ENCODE peak calls at places on chromosomes 6 and 20, in four cellular contexts. One of them, this sample, is unnamed.

GRCh38 chr6:104940881-104941693 is 15.8 kb upstream of the LIN28B start:
- DNase-seq in upper lobe of left lung: peak
- DNase-seq in NB4: no peak
- DNase-seq in adrenal gland: peak
- DNase-seq in this sample: no peak

GRCh38 chr6:128806274-128806673 is 76.7 kb upstream of the LAMA2 start:
- DNase-seq in upper lobe of left lung: no peak
- DNase-seq in NB4: peak
- DNase-seq in adrenal gland: no peak
- DNase-seq in this sample: no peak

GRCh38 chr6:2204272-2204671 is 41.1 kb downstream of the GMDS start:
- DNase-seq in upper lobe of left lung: no peak
- DNase-seq in NB4: no peak
- DNase-seq in adrenal gland: no peak
- DNase-seq in this sample: no peak

GRCh38 chr6:2688416-2689064 is 62.2 kb downstream of the MYLK4 start:
- DNase-seq in upper lobe of left lung: no peak
- DNase-seq in NB4: peak
- DNase-seq in adrenal gland: peak
- DNase-seq in this sample: no peak

GRCh38 chr6:110068592-110068967 is 90.5 kb downstream of the GPR6 start:
- DNase-seq in upper lobe of left lung: no peak
- DNase-seq in NB4: no peak
- DNase-seq in adrenal gland: no peak
- DNase-seq in this sample: no peak

GRCh38 chr20:14582855-14583254 is 245.4 kb upstream of the FLRT3 start:
- DNase-seq in upper lobe of left lung: no peak
- DNase-seq in NB4: peak
- DNase-seq in adrenal gland: no peak
- DNase-seq in this sample: no peak

GRCh38 chr20:41098703-41099250 is 38.6 kb upstream of the PLCG1 start:
- DNase-seq in upper lobe of left lung: no peak
- DNase-seq in NB4: no peak
- DNase-seq in adrenal gland: no peak
- DNase-seq in this sample: no peak

GRCh38 chr20:63053430-63054102 is 46.8 kb upstream of the BHLHE23 start:
- DNase-seq in upper lobe of left lung: no peak
- DNase-seq in NB4: no peak
- DNase-seq in adrenal gland: peak
- DNase-seq in this sample: no peak

DNA sequence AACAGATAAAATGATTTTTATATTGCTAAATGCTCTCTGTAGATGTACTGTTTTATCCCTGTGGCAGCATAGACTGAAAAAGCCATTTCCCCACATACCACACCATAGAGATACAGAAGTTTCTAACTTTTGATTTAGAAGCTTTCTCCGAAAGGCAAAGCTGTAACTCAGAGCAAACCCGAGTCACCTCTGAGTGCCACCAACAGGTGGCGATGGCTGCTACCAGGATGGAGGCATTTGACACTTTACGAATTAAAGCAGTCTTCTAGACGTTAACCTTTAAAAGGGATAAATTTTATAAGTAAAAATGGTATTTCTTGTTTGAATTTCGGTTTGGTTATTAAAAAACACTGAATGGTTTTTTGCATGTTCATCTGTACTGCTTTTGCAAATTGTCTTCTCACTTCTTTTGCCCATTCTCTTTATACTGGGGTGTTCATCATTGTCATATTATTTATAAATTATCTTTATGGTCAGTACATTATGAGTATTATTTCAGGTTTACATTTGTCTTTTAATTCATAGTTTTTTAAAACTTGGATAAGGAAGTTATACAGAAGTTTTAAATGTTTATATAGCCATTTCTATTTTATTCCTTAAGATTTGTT is 201.0 kb upstream of the CEP162 start:
- DNase-seq in upper lobe of left lung: no peak
- DNase-seq in NB4: peak
- DNase-seq in adrenal gland: peak
- DNase-seq in this sample: no peak
- TF ChIP-seq CTCF in upper lobe of left lung: no peak
- TF ChIP-seq CTCF in NB4: peak
- TF ChIP-seq CTCF in adrenal gland: peak
- TF ChIP-seq CTCF in this sample: peak

DNA sequence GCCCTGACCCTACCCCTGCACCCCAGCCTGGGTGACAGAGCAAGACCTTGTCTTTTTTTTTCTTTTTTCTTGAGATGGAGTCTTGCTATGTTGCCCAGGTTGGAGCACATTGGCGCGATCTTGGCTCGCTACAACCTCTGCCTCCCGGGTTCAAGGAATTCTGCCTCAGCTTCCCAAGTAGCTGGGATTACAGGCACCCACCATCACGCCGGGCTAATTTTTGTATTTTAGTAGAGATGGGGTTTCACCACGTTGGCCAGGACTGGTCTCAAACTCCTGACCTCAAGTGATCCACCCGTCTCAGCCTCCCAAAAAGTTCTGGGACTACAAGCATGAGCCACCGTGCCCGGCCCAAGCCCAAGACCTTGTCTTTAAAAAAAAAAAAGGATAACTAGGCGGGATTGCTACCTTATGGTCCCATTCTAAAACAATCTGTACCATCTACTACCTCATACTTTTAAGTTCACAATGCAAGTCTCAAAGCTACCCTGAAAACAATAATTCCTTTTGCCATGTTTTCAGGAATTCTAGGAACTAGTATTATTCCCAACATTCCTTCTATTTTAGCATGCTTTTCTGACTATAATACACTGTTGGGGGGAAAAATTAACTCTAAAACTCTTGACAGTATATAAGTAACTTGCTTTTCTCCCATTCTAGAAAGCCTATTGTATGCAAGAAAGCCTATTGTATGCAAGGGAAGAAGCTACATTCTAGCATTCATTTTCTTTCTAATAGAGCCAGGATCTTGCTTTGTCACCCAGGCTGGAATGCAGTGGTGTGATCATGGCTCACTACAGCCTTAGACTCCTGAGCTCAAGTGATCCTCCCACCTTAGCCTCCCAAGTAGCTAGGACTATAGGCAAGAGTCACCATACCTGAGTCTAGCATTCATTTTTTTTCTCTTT is 6.6 kb downstream of the TUBB start:
- DNase-seq in upper lobe of left lung: no peak
- DNase-seq in NB4: no peak
- DNase-seq in adrenal gland: no peak
- DNase-seq in this sample: no peak
- TF ChIP-seq POLR2A in upper lobe of left lung: no peak
- TF ChIP-seq POLR2A in NB4: no peak
- TF ChIP-seq POLR2A in adrenal gland: no peak
- TF ChIP-seq POLR2A in this sample: no peak

DNA sequence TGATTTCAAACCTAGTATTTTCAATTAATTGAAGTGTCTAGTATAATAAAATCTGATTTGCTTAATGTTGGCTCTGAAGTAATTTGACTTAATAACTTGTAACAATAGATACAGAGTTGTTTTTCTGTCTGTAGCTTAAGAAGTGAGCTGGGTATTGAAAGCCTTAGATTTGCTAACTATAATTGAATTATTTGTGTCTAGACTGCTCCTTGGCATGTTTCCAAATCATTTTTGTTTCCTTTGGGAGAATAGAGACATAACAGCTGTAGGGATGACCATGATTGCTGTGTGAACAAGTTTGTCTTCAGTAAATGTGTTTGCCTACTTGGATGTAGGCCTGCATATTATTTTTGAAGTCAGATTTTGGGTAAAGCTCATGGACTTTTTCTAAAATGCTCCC is 115.4 kb downstream of the SCAF8 start:
- DNase-seq in upper lobe of left lung: no peak
- DNase-seq in NB4: no peak
- DNase-seq in adrenal gland: no peak
- DNase-seq in this sample: no peak
- TF ChIP-seq CTCF in upper lobe of left lung: no peak
- TF ChIP-seq CTCF in NB4: no peak
- TF ChIP-seq CTCF in adrenal gland: no peak
- TF ChIP-seq CTCF in this sample: no peak

DNA sequence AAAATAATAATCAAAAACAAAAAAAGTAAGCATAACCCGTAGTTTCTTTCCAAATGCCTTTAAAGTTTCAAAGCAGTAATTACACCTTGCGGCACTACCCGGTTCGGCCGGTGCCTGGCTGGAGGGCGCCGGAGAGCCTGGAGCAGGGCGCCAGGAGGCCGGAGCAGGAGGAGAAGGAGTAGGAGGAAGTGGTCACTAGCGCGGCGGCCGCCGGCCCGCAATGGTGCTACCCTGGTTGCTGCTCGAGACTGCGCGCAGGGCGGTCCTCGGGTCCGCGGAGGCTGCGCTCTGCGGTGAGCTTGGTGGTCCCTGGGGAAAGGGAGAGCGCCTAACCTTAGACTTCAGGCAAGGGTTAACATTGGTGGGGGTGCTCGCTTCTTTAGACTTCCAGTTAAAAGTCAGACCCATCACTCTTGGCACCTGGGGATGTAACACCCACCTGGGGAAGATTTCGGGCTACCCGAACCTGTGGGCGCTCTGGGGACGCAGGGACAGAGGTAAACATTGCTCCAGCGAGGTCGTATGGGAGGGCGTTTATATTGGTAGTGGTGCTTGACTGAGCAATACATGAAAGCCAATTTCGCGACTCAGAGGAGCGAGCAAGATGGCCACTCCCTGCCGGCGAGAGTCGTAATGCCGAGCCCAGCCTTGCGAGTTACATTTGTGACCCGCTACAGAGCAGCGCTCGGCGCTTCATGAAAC is 5.8 kb upstream of the USP45 start:
- DNase-seq in upper lobe of left lung: peak
- DNase-seq in NB4: peak
- DNase-seq in adrenal gland: peak
- DNase-seq in this sample: peak
- TF ChIP-seq POLR2A in upper lobe of left lung: no peak
- TF ChIP-seq POLR2A in NB4: peak
- TF ChIP-seq POLR2A in adrenal gland: peak
- TF ChIP-seq POLR2A in this sample: peak

GRCh38 chr6:52877786-52878185 is 31.7 kb downstream of the GSTA3 start:
- DNase-seq in upper lobe of left lung: no peak
- DNase-seq in NB4: no peak
- DNase-seq in adrenal gland: no peak
- DNase-seq in this sample: no peak

GRCh38 chr6:52881662-52881995 is 27.9 kb downstream of the GSTA3 start:
- DNase-seq in upper lobe of left lung: peak
- DNase-seq in NB4: no peak
- DNase-seq in adrenal gland: no peak
- DNase-seq in this sample: no peak

GRCh38 chr6:52877168-52877567 is 32.3 kb downstream of the GSTA3 start:
- DNase-seq in upper lobe of left lung: no peak
- DNase-seq in NB4: peak
- DNase-seq in adrenal gland: no peak
- DNase-seq in this sample: no peak

GRCh38 chr6:52887912-52888535 is 21.5 kb downstream of the GSTA3 start:
- DNase-seq in upper lobe of left lung: no peak
- DNase-seq in NB4: no peak
- DNase-seq in adrenal gland: no peak
- DNase-seq in this sample: no peak

GRCh38 chr6:52881996-52882841 is 27.3 kb downstream of the GSTA3 start:
- DNase-seq in upper lobe of left lung: no peak
- DNase-seq in NB4: peak
- DNase-seq in adrenal gland: peak
- DNase-seq in this sample: peak
- TF ChIP-seq CTCF in upper lobe of left lung: peak
- TF ChIP-seq CTCF in NB4: peak
- TF ChIP-seq CTCF in adrenal gland: peak
- TF ChIP-seq CTCF in this sample: peak

GRCh38 chr20:17655286-17655651 is 26.8 kb downstream of the RRBP1 start:
- DNase-seq in upper lobe of left lung: no peak
- DNase-seq in NB4: no peak
- DNase-seq in adrenal gland: no peak
- DNase-seq in this sample: no peak

GRCh38 chr20:17657898-17658647 is 24.0 kb downstream of the RRBP1 start:
- DNase-seq in upper lobe of left lung: no peak
- DNase-seq in NB4: no peak
- DNase-seq in adrenal gland: no peak
- DNase-seq in this sample: no peak

GRCh38 chr20:17658648-17658993 is 23.4 kb downstream of the RRBP1 start:
- DNase-seq in upper lobe of left lung: no peak
- DNase-seq in NB4: no peak
- DNase-seq in adrenal gland: no peak
- DNase-seq in this sample: no peak

GRCh38 chr20:17655865-17656489 is 26.1 kb downstream of the RRBP1 start:
- DNase-seq in upper lobe of left lung: no peak
- DNase-seq in NB4: no peak
- DNase-seq in adrenal gland: no peak
- DNase-seq in this sample: no peak

GRCh38 chr20:17657079-17657825 is 24.8 kb downstream of the RRBP1 start:
- DNase-seq in upper lobe of left lung: no peak
- DNase-seq in NB4: no peak
- DNase-seq in adrenal gland: peak
- DNase-seq in this sample: no peak
- TF ChIP-seq POLR2A in upper lobe of left lung: no peak
- TF ChIP-seq POLR2A in NB4: no peak
- TF ChIP-seq POLR2A in adrenal gland: no peak
- TF ChIP-seq POLR2A in this sample: no peak

This sample was measured in breast epithelium.